ENCODE peak calls at places on chromosome X, in four cellular contexts. V is Peyer's patch, N is adrenal gland, P is H9. T is an unnamed sample.
A peak's percentile ranks its signal among the peaks of the same experiment; 100 is the strongest.

GRCh38 chrX:10190367-10190766 is 33.6 kb downstream of the CLCN4 start:
- DNase-seq in V (peak; percentile 63), N (peak; percentile 38), P (no peak), T (peak; percentile 47)

GRCh38 chrX:108068121-108068520 is 23.2 kb downstream of the PSMD10 start:
- DNase-seq in V (no peak), N (no peak), P (no peak), T (no peak)

GRCh38 chrX:111652719-111653118 is 28.3 kb upstream of the ALG13 start:
- DNase-seq in V (no peak), N (no peak), P (no peak), T (no peak)

GRCh38 chrX:53340852-53341645 is 59.7 kb upstream of the IQSEC2 start:
- DNase-seq in V (no peak), N (no peak), P (no peak), T (no peak)

GRCh38 chrX:148417934-148418333 is 82.5 kb upstream of the AFF2 start:
- DNase-seq in V (no peak), N (no peak), P (no peak), T (no peak)

GRCh38 chrX:34879361-34879760 is 63.2 kb upstream of the FAM47B start:
- DNase-seq in V (no peak), N (no peak), P (no peak), T (no peak)

GRCh38 chrX:130696542-130696941 is 206.5 kb downstream of the ENOX2 start:
- DNase-seq in V (no peak), N (no peak), P (no peak), T (no peak)

GRCh38 chrX:134688181-134688580 is 29.9 kb upstream of the PLAC1 start:
- DNase-seq in V (no peak), N (no peak), P (no peak), T (no peak)

GRCh38 chrX:11254417-11255109 is 38.6 kb upstream of the AMELX start:
- DNase-seq in V (no peak), N (no peak), P (no peak), T (no peak)

GRCh38 chrX:43702079-43702524 is 46.0 kb downstream of the MAOA start:
- DNase-seq in V (no peak), N (no peak), P (no peak), T (no peak)

GRCh38 chrX:132169554-132169953 is 41.7 kb upstream of the FRMD7 start:
- DNase-seq in V (no peak), N (no peak), P (no peak), T (no peak)

GRCh38 chrX:4668802-4669536 is 955.5 kb upstream of the PRKX start:
- DNase-seq in V (no peak), N (no peak), P (no peak), T (no peak)

GRCh38 chrX:16305187-16305586 is 137.9 kb downstream of the MAGEB17 start:
- DNase-seq in V (no peak), N (no peak), P (no peak), T (no peak)

GRCh38 chrX:102746134-102746584 is 25.6 kb downstream of the GPRASP3 start:
- DNase-seq in V (peak; percentile 54), N (peak; percentile 26), P (peak; percentile 34), T (no peak)

GRCh38 chrX:69158166-69159040 is 6.8 kb downstream of the PJA1 start:
- DNase-seq in V (peak; percentile 54), N (peak; percentile 39), P (peak; percentile 49), T (peak; percentile 43)

GRCh38 chrX:47177079-47177478 is 16.6 kb upstream of the UBA1 start:
- DNase-seq in V (peak; percentile 22), N (no peak), P (no peak), T (no peak)

GRCh38 chrX:115582871-115583729 is 22.1 kb downstream of the PLS3 start:
- DNase-seq in V (no peak), N (no peak), P (peak; percentile 81), T (peak; percentile 31)

GRCh38 chrX:108224727-108225455 is 133.3 kb downstream of the ATG4A start:
- DNase-seq in V (no peak), N (no peak), P (peak; percentile 52), T (no peak)

GRCh38 chrX:77731821-77732419 is 54.1 kb downstream of the ATRX start:
- DNase-seq in V (no peak), N (no peak), P (no peak), T (no peak)

GRCh38 chrX:38166478-38167083 is 54.1 kb downstream of the SRPX start:
- DNase-seq in V (no peak), N (peak; percentile 24), P (no peak), T (peak; percentile 27)

GRCh38 chrX:53584891-53585290 is 101.6 kb downstream of the HUWE1 start:
- DNase-seq in V (no peak), N (no peak), P (no peak), T (no peak)

GRCh38 chrX:151825927-151826471 is 86.7 kb upstream of the MAGEA4 start:
- DNase-seq in V (no peak), N (no peak), P (no peak), T (no peak)

GRCh38 chrX:47530054-47530453 is 31.0 kb upstream of the ARAF start:
- DNase-seq in V (peak; percentile 31), N (no peak), P (no peak), T (no peak)

GRCh38 chrX:77061022-77061421 is 386.2 kb upstream of the FGF16 start:
- DNase-seq in V (no peak), N (no peak), P (no peak), T (no peak)

GRCh38 chrX:9902651-9903050 is 64.5 kb upstream of the CLDN34 start:
- DNase-seq in V (no peak), N (no peak), P (no peak), T (no peak)

GRCh38 chrX:138745215-138745614 is 33.7 kb upstream of the FGF13 start:
- DNase-seq in V (no peak), N (peak; percentile 41), P (no peak), T (peak; percentile 37)

GRCh38 chrX:84187501-84188319 is at the start of gene RPS6KA6:
- DNase-seq in V (peak; percentile 51), N (peak; percentile 33), P (peak; percentile 39), T (peak; percentile 38)

GRCh38 chrX:51891821-51892551 is 1.4 kb upstream of the MAGED1 start:
- DNase-seq in V (no peak), N (no peak), P (no peak), T (peak; percentile 31)

GRCh38 chrX:13667940-13668339 is 15.0 kb downstream of the TCEANC start:
- DNase-seq in V (no peak), N (no peak), P (no peak), T (no peak)

GRCh38 chrX:77442728-77443127 is 4.5 kb upstream of the FGF16 start:
- DNase-seq in V (no peak), N (peak; percentile 19), P (no peak), T (peak; percentile 55)

GRCh38 chrX:13761606-13762005 is 27.1 kb downstream of the OFD1 start:
- DNase-seq in V (no peak), N (no peak), P (peak; percentile 56), T (no peak)

GRCh38 chrX:45769919-45770582 is 569.4 kb upstream of the DIPK2B start:
- DNase-seq in V (peak; percentile 86), N (peak; percentile 33), P (no peak), T (peak; percentile 76)

GRCh38 chrX:2159393-2159792 is 341.4 kb downstream of the DHRSX start:
- DNase-seq in V (no peak), N (no peak), P (no peak), T (no peak)

GRCh38 chrX:65668362-65669310 is 1.2 kb downstream of the MSN start:
- DNase-seq in V (peak; percentile 82), N (peak; percentile 47), P (peak; percentile 56), T (peak; percentile 68)
- H3K4me1 ChIP-seq in V (no peaks in the 10 kb centered on the region), N (peaks cover 5% of the 10 kb centered on the region), P (peaks cover 3% of the 10 kb centered on the region), T (peaks cover 30% of the 10 kb centered on the region)

DNA sequence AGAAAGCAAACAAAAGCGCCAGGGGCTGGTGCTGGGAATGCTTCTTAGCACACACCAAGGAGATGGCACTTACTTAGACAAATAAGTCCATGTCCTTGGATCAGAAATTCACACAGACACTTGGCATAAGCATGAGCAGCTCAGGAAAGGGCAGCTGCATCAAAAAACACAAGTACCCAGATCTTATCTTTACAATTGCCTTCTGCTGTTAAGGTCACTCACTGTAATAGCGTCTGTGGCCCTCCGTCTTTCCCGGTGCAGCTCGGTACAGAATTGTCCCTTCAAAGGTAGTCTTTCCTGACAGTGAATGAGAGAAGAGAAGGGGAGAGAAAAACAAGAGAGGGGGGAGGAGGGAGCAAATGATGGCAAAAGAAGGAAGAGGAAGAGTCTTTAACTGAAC is 172.1 kb upstream of the MAP3K15 start:
- DNase-seq in V (no peak), N (no peak), P (no peak), T (no peak)
- H3K4me1 ChIP-seq in V (no peaks in the 10 kb centered on the region), N (no peaks in the 10 kb centered on the region), P (no peaks in the 10 kb centered on the region), T (peaks cover 24% of the 10 kb centered on the region)

DNA sequence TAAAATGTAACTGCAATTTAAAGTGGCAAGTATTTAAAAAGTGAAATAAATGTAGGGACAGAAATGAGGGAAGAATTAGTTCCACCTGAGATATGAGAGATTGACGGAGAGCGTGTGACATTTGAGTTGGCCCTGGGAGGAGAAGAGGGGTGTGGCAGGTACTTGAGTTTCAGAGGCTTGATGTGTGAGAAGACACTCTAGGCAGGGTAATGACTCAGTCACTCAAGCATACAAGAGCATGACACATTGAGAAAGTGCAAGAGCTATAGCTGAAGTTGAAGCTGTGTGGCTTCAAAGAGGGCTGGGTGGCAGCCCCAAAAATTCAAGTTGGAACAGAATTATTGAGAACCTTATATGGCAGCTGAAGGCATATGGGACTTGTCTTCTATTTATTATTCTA is 420.5 kb downstream of the SLITRK2 start:
- DNase-seq in V (no peak), N (no peak), P (no peak), T (no peak)
- H3K4me1 ChIP-seq in V (no peaks in the 10 kb centered on the region), N (no peaks in the 10 kb centered on the region), P (no peaks in the 10 kb centered on the region), T (no peaks in the 10 kb centered on the region)

DNA sequence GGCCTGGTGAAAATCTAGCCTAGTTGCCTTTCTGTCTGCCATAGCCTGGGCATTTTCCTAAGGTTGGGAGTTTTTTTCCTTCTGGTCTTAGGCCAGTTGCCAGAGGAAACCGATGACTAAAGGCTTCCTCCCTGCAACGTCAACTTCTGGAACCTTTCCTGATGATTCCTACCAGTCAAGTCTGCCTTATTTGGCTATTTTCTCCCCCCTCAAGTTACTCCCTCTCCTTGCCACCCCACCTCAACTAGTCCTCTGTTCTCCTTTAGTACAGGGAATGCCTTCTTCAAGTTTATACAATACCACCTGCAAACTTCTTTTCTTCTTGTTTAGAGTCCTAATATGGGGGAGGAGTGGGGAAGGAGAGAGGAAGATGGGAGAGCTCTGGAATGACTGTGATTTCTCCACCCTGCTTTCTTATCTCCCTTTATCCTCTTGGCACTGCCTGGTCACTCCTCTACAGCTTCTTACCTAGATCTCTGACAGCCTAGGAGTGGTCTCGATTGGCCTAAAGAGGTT is 10.6 kb downstream of the MSN start:
- DNase-seq in V (no peak), N (peak; percentile 59), P (no peak), T (peak; percentile 65)
- H3K4me1 ChIP-seq in V (no peaks in the 10 kb centered on the region), N (peaks cover 25% of the 10 kb centered on the region), P (no peaks in the 10 kb centered on the region), T (peaks cover 47% of the 10 kb centered on the region)

DNA sequence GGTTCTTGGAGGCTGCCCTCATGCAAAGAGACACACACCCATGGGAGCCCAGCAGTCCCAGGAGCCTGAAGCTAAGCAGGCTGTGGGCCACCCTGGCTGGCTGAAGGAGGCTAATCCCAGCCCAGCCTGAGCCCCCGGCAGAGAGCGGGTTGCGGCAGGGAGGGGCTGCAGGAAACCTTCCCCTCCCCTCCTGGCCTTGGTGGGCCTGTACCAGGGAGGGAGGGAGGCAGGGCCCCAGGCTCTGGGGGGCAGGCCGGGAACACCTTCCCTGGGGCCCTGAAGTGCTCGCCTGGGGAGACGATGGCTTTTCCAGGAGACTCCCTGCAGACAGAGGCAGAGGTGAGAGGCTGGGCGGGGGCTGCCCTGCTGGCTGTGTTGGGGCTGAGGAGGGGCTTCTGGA is 3.7 kb downstream of the BGN start:
- DNase-seq in V (no peak), N (no peak), P (no peak), T (no peak)
- H3K4me1 ChIP-seq in V (no peaks in the 10 kb centered on the region), N (no peaks in the 10 kb centered on the region), P (no peaks in the 10 kb centered on the region), T (no peaks in the 10 kb centered on the region)